ENCODE peak calls at places on chromosomes 5 and 9, in four cellular contexts. One of them, this sample, is unnamed.

GRCh38 chr9:133916159-133916541 is 76.0 kb downstream of the VAV2 start:
- DNase-seq in foreskin keratinocyte: no peak
- DNase-seq in fibroblast of the aortic adventitia: no peak
- DNase-seq in activated gamma-delta T cell treated with Interleukin-2 at 50 U/mL for 16 hours: no peak
- DNase-seq in this sample: no peak

GRCh38 chr9:81622471-81623245 is 66.7 kb downstream of the TLE1 start:
- DNase-seq in foreskin keratinocyte: no peak
- DNase-seq in fibroblast of the aortic adventitia: no peak
- DNase-seq in activated gamma-delta T cell treated with Interleukin-2 at 50 U/mL for 16 hours: no peak
- DNase-seq in this sample: no peak

GRCh38 chr9:113139225-113139829 is 11.5 kb upstream of the SLC31A2 start:
- DNase-seq in foreskin keratinocyte: no peak
- DNase-seq in fibroblast of the aortic adventitia: no peak
- DNase-seq in activated gamma-delta T cell treated with Interleukin-2 at 50 U/mL for 16 hours: no peak
- DNase-seq in this sample: no peak

GRCh38 chr9:14111670-14112069 is 202.3 kb downstream of the NFIB start:
- DNase-seq in foreskin keratinocyte: no peak
- DNase-seq in fibroblast of the aortic adventitia: peak
- DNase-seq in activated gamma-delta T cell treated with Interleukin-2 at 50 U/mL for 16 hours: no peak
- DNase-seq in this sample: no peak

GRCh38 chr5:37207802-37208201 is 41.4 kb downstream of the CPLANE1 start:
- DNase-seq in foreskin keratinocyte: no peak
- DNase-seq in fibroblast of the aortic adventitia: no peak
- DNase-seq in activated gamma-delta T cell treated with Interleukin-2 at 50 U/mL for 16 hours: no peak
- DNase-seq in this sample: no peak

GRCh38 chr5:115813719-115814118 is 2.7 kb downstream of the CDO1 start:
- DNase-seq in foreskin keratinocyte: no peak
- DNase-seq in fibroblast of the aortic adventitia: no peak
- DNase-seq in activated gamma-delta T cell treated with Interleukin-2 at 50 U/mL for 16 hours: no peak
- DNase-seq in this sample: no peak

GRCh38 chr5:159527546-159527945 is 197.3 kb upstream of the IL12B start:
- DNase-seq in foreskin keratinocyte: no peak
- DNase-seq in fibroblast of the aortic adventitia: no peak
- DNase-seq in activated gamma-delta T cell treated with Interleukin-2 at 50 U/mL for 16 hours: no peak
- DNase-seq in this sample: no peak

GRCh38 chr5:134567651-134568338 is 42.3 kb downstream of the JADE2 start:
- DNase-seq in foreskin keratinocyte: no peak
- DNase-seq in fibroblast of the aortic adventitia: peak
- DNase-seq in activated gamma-delta T cell treated with Interleukin-2 at 50 U/mL for 16 hours: no peak
- DNase-seq in this sample: no peak

GRCh38 chr5:38515648-38516047 is 40.8 kb downstream of the LIFR start:
- DNase-seq in foreskin keratinocyte: no peak
- DNase-seq in fibroblast of the aortic adventitia: peak
- DNase-seq in activated gamma-delta T cell treated with Interleukin-2 at 50 U/mL for 16 hours: no peak
- DNase-seq in this sample: no peak

GRCh38 chr9:127927457-127928231 is 2.9 kb downstream of the PIP5KL1 start:
- DNase-seq in foreskin keratinocyte: no peak
- DNase-seq in fibroblast of the aortic adventitia: no peak
- DNase-seq in activated gamma-delta T cell treated with Interleukin-2 at 50 U/mL for 16 hours: peak
- DNase-seq in this sample: peak

GRCh38 chr9:133531293-133531692 is 3.2 kb upstream of the ADAMTSL2 start:
- DNase-seq in foreskin keratinocyte: no peak
- DNase-seq in fibroblast of the aortic adventitia: no peak
- DNase-seq in activated gamma-delta T cell treated with Interleukin-2 at 50 U/mL for 16 hours: no peak
- DNase-seq in this sample: no peak

GRCh38 chr9:132753593-132753880 is 83.3 kb downstream of the GTF3C4 start:
- DNase-seq in foreskin keratinocyte: no peak
- DNase-seq in fibroblast of the aortic adventitia: no peak
- DNase-seq in activated gamma-delta T cell treated with Interleukin-2 at 50 U/mL for 16 hours: no peak
- DNase-seq in this sample: no peak

GRCh38 chr5:136192015-136192525 is 892 bp downstream of the SMIM32 start:
- DNase-seq in foreskin keratinocyte: no peak
- DNase-seq in fibroblast of the aortic adventitia: no peak
- DNase-seq in activated gamma-delta T cell treated with Interleukin-2 at 50 U/mL for 16 hours: no peak
- DNase-seq in this sample: no peak

GRCh38 chr5:82599692-82600091 is 321.5 kb upstream of the RPS23 start:
- DNase-seq in foreskin keratinocyte: no peak
- DNase-seq in fibroblast of the aortic adventitia: peak
- DNase-seq in activated gamma-delta T cell treated with Interleukin-2 at 50 U/mL for 16 hours: no peak
- DNase-seq in this sample: no peak

GRCh38 chr5:142164315-142164714 is 55.7 kb downstream of the NDFIP1 start:
- DNase-seq in foreskin keratinocyte: no peak
- DNase-seq in fibroblast of the aortic adventitia: no peak
- DNase-seq in activated gamma-delta T cell treated with Interleukin-2 at 50 U/mL for 16 hours: no peak
- DNase-seq in this sample: no peak

GRCh38 chr9:94553029-94553938 is 1.6 kb upstream of the PCAT7 start:
- DNase-seq in foreskin keratinocyte: no peak
- DNase-seq in fibroblast of the aortic adventitia: no peak
- DNase-seq in activated gamma-delta T cell treated with Interleukin-2 at 50 U/mL for 16 hours: no peak
- DNase-seq in this sample: no peak